ENCODE peak calls at places on chromosomes 2 and 18, in four cellular contexts. X is CD8-positive, alpha-beta memory T cell; N is ovary; F is psoas muscle. H is an unnamed sample.
A peak's percentile ranks its signal among the peaks of the same experiment; 100 is the strongest.

GRCh38 chr2:143730155-143730949 is 601.1 kb downstream of the ARHGAP15 start:
- DNase-seq in X (no peak), N (no peak), F (no peak), H (no peak)

GRCh38 chr2:234399451-234400246 is 97.2 kb downstream of the ARL4C start:
- DNase-seq in X (no peak), N (no peak), F (no peak), H (no peak)

GRCh38 chr18:39702888-39703287 is 2137.3 kb upstream of the CELF4 start:
- DNase-seq in X (no peak), N (no peak), F (no peak), H (no peak)

GRCh38 chr2:218319813-218320360 is 27.6 kb upstream of the TMBIM1 start:
- DNase-seq in X (no peak), N (no peak), F (no peak), H (no peak)

GRCh38 chr2:37020212-37020886 is 54.0 kb upstream of the STRN start:
- DNase-seq in X (no peak), N (peak; percentile 74), F (peak; percentile 72), H (peak; percentile 25)

GRCh38 chr2:118227698-118228508 is 139.6 kb downstream of the INSIG2 start:
- DNase-seq in X (no peak), N (no peak), F (no peak), H (no peak)

GRCh38 chr2:189441709-189442074 is 418 bp downstream of the WDR75 start:
- DNase-seq in X (no peak), N (no peak), F (no peak), H (no peak)

GRCh38 chr2:13114391-13114790 is 397.7 kb downstream of the TRIB2 start:
- DNase-seq in X (no peak), N (no peak), F (no peak), H (peak; percentile 49)

GRCh38 chr2:238216651-238217184 is 13.2 kb upstream of the ILKAP start:
- DNase-seq in X (no peak), N (no peak), F (no peak), H (peak; percentile 35)

GRCh38 chr2:11695576-11695975 is 25.6 kb upstream of the NTSR2 start:
- DNase-seq in X (no peak), N (no peak), F (no peak), H (no peak)

GRCh38 chr2:69992310-69993047 is 31.0 kb upstream of the ASPRV1 start:
- DNase-seq in X (no peak), N (no peak), F (no peak), H (no peak)

GRCh38 chr2:235008584-235009044 is 56.8 kb downstream of the SH3BP4 start:
- DNase-seq in X (no peak), N (no peak), F (no peak), H (peak; percentile 53)

GRCh38 chr2:11748861-11749645 is 2.6 kb downstream of the LPIN1 start:
- DNase-seq in X (no peak), N (no peak), F (no peak), H (no peak)

GRCh38 chr18:44777429-44778192 is 96.9 kb downstream of the SETBP1 start:
- DNase-seq in X (no peak), N (peak; percentile 34), F (no peak), H (no peak)

GRCh38 chr2:224137208-224137607 is 98.1 kb upstream of the SERPINE2 start:
- DNase-seq in X (no peak), N (no peak), F (no peak), H (no peak)

GRCh38 chr2:219441451-219442205 is 7.0 kb downstream of the SPEG start:
- DNase-seq in X (peak; percentile 70), N (peak; percentile 58), F (peak; percentile 55), H (peak; percentile 68)

GRCh38 chr2:166238176-166238575 is 110.4 kb upstream of the SCN1A start:
- DNase-seq in X (no peak), N (no peak), F (no peak), H (no peak)

GRCh38 chr2:179595284-179595683 is 266.1 kb downstream of the ZNF385B start:
- DNase-seq in X (no peak), N (no peak), F (no peak), H (peak; percentile 24)

GRCh38 chr2:185676316-185676715 is 62.3 kb upstream of the FSIP2 start:
- DNase-seq in X (no peak), N (no peak), F (no peak), H (no peak)

GRCh38 chr2:109694190-109694589 is 80.0 kb downstream of the SOWAHC start:
- DNase-seq in X (no peak), N (no peak), F (no peak), H (no peak)

GRCh38 chr2:148253716-148254115 is 232.8 kb downstream of the MBD5 start:
- DNase-seq in X (no peak), N (no peak), F (no peak), H (peak; percentile 15)

GRCh38 chr2:112582314-112582746 is 2.1 kb upstream of the CHCHD5 start:
- DNase-seq in X (peak; percentile 56), N (peak; percentile 24), F (no peak), H (peak; percentile 81)

GRCh38 chr2:174888646-174889271 is 116.4 kb downstream of the CHN1 start:
- DNase-seq in X (no peak), N (no peak), F (no peak), H (no peak)

GRCh38 chr2:189574793-189575475 is 5.7 kb downstream of the SLC40A1 start:
- DNase-seq in X (no peak), N (no peak), F (no peak), H (no peak)

GRCh38 chr2:205998601-205999000 is 87.4 kb downstream of the INO80D start:
- DNase-seq in X (no peak), N (no peak), F (no peak), H (no peak)

GRCh38 chr2:172571245-172571644 is 15.4 kb downstream of the PDK1 start:
- DNase-seq in X (no peak), N (no peak), F (no peak), H (no peak)

GRCh38 chr2:218292700-218293014 is 354 bp upstream of the TMBIM1 start:
- DNase-seq in X (no peak), N (no peak), F (no peak), H (no peak)

GRCh38 chr2:203650860-203651613 is 55.4 kb upstream of the CD28 start:
- DNase-seq in X (no peak), N (no peak), F (no peak), H (peak; percentile 70)

GRCh38 chr18:75958683-75959082 is 531.2 kb upstream of the SMIM21 start:
- DNase-seq in X (no peak), N (no peak), F (no peak), H (peak; percentile 1)

GRCh38 chr2:15142069-15142689 is 419.0 kb downstream of the NBAS start:
- DNase-seq in X (peak; percentile 76), N (no peak), F (no peak), H (peak; percentile 49)

GRCh38 chr2:31420936-31421335 is 6.4 kb upstream of the XDH start:
- DNase-seq in X (no peak), N (no peak), F (no peak), H (no peak)

GRCh38 chr2:119662297-119662696 is 16.7 kb upstream of the TMEM177 start:
- DNase-seq in X (no peak), N (no peak), F (no peak), H (no peak)

GRCh38 chr2:119657486-119658145 is 21.4 kb upstream of the TMEM177 start:
- DNase-seq in X (no peak), N (no peak), F (no peak), H (no peak)

GRCh38 chr2:119660343-119660658 is 18.7 kb upstream of the TMEM177 start:
- DNase-seq in X (no peak), N (no peak), F (no peak), H (no peak)

GRCh38 chr2:119659601-119660342 is 19.2 kb upstream of the TMEM177 start:
- DNase-seq in X (no peak), N (no peak), F (peak; percentile 34), H (peak; percentile 68)
- H3K4me3 ChIP-seq in X (no peak overlapping the region), N (no peak overlapping the region), F (no peak overlapping the region), H (no peak overlapping the region)

DNA sequence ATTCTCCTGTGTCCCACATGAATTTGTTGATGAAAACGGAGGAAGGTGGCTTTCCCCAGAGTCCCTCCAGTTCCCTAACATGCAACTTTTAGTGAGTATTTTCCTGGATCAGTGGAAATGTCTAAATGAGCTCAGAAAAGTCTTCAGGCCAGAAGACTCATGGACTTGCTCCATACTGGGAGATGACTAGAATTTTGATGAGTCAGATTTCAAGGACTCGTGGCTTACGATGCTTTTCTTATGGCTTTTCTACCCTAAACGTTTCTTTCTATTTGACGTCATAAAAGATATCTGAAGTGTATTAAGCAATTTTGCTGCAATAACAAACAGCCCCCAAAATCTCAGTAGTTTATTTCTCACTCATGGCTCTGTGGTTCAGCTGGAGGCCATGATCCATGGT is 397.6 kb downstream of the FBXO15 start:
- DNase-seq in X (no peak), N (no peak), F (no peak), H (no peak)
- H3K4me1 ChIP-seq in X (no peaks in the 10 kb centered on the region), N (no peaks in the 10 kb centered on the region), F (no peaks in the 10 kb centered on the region), H (no peaks in the 10 kb centered on the region)

GRCh38 chr2:121372756-121373353 is 87.9 kb upstream of the TFCP2L1 start:
- DNase-seq in X (no peak), N (no peak), F (no peak), H (no peak)
- H3K36me3 ChIP-seq in X (peaks cover 20% of the 10 kb centered on the region), N (no peaks in the 10 kb centered on the region), F (peaks cover 5% of the 10 kb centered on the region), H (peaks cover 24% of the 10 kb centered on the region)

GRCh38 chr2:136246086-136246669 is 128.2 kb upstream of the CXCR4 start:
- DNase-seq in X (no peak), N (no peak), F (peak; percentile 57), H (peak; percentile 47)
- H3K4me3 ChIP-seq in X (no peak overlapping the region), N (no peak overlapping the region), F (no peak overlapping the region), H (no peak overlapping the region)

DNA sequence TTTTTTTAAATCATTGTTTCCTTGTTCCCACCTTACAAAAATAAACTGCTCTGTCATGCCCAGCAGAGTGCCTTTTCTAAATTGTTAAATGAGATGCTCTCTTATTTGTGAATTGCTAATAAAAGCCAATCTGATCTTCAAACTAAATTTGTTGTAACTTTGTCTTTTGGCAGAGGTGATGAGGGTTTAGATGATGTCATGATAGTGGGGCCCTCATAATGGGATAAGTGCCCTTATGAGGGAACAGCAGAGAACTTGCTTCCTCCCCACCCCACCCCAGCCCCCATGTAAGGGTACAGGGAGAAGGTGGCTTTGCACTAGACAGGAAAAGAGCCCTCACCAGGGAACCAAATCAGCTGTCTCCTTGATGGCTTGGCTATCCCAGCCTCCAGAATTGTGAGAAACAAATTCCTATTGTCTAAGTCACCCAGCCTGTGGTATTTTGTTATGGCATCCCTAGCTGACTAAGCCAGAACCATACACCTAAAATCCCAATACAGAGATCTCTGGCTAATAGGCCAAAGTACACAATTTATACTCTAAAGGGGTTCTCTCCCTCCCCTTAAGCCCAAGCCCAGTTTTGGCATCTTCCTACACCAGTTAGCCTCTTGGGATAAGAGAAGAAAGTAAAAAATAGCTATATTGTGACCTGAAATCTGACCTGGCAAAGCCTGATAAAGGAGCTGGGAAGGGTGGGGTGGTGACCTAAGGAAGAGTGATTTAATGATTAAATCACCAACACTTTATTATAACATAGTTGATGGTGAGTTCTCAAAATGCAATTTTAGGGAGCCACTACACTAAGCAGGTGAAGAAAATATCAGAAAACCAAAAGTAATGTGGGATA is 40.3 kb upstream of the HNRNPA3 start:
- DNase-seq in X (no peak), N (no peak), F (no peak), H (peak; percentile 68)
- H3K4me1 ChIP-seq in X (no peaks in the 10 kb centered on the region), N (no peaks in the 10 kb centered on the region), F (peaks cover 18% of the 10 kb centered on the region), H (peaks cover 77% of the 10 kb centered on the region)

GRCh38 chr2:43984533-43984932 is 11.3 kb downstream of the LRPPRC start:
- DNase-seq in X (no peak), N (no peak), F (no peak), H (no peak)
- H3K36me3 ChIP-seq in X (peaks cover 16% of the 10 kb centered on the region), N (no peaks in the 10 kb centered on the region), F (peaks cover 2% of the 10 kb centered on the region), H (peaks cover 84% of the 10 kb centered on the region)